ENCODE peak calls at places on chromosomes 11 and 22, in four cellular contexts. B is OCI-LY7, X is HCT116, C is fibroblast of lung. K is an unnamed sample.

GRCh38 chr11:70528794-70529580 is 130.7 kb downstream of the CTTN start:
- DNase-seq in B (no peak), X (no peak), C (no peak), K (no peak)

GRCh38 chr22:28051787-28052356 is 132.8 kb upstream of the PITPNB start:
- DNase-seq in B (peak; percentile 29), X (peak; percentile 29), C (peak; percentile 51), K (peak; percentile 54)

GRCh38 chr11:94740975-94741707 is 27.0 kb upstream of the AMOTL1 start:
- DNase-seq in B (no peak), X (peak; percentile 48), C (peak; percentile 63), K (no peak)

GRCh38 chr22:36753120-36753802 is 22.7 kb downstream of the IFT27 start:
- DNase-seq in B (no peak), X (no peak), C (no peak), K (peak; percentile 25)

GRCh38 chr11:107040447-107041444 is 22.5 kb upstream of the GUCY1A2 start:
- DNase-seq in B (peak; percentile 30), X (no peak), C (peak; percentile 97), K (no peak)

GRCh38 chr22:33557836-33558235 is 362.4 kb downstream of the LARGE1 start:
- DNase-seq in B (no peak), X (no peak), C (no peak), K (no peak)

GRCh38 chr11:34331736-34332135 is 26.1 kb downstream of the ABTB2 start:
- DNase-seq in B (no peak), X (no peak), C (no peak), K (peak; percentile 65)

GRCh38 chr11:70437111-70437784 is 38.9 kb downstream of the CTTN start:
- DNase-seq in B (peak; percentile 7), X (no peak), C (no peak), K (no peak)

GRCh38 chr11:14544611-14545010 is 24.4 kb upstream of the PSMA1 start:
- DNase-seq in B (no peak), X (no peak), C (no peak), K (peak; percentile 16)

GRCh38 chr22:19478466-19479357 is at the start of gene UFD1:
- DNase-seq in B (peak; percentile 86), X (no peak), C (peak; percentile 80), K (peak; percentile 74)

GRCh38 chr11:61645179-61645868 is 34.9 kb upstream of the DAGLA start:
- DNase-seq in B (no peak), X (no peak), C (peak; percentile 9), K (no peak)

GRCh38 chr11:57530215-57530595 is 349 bp downstream of the TIMM10 start:
- DNase-seq in B (peak; percentile 25), X (no peak), C (no peak), K (no peak)

GRCh38 chr22:36839356-36840073 is 21.3 kb upstream of the NCF4 start:
- DNase-seq in B (no peak), X (no peak), C (peak; percentile 14), K (peak; percentile 68)

GRCh38 chr11:115682901-115683300 is 178.7 kb upstream of the CADM1 start:
- DNase-seq in B (no peak), X (no peak), C (peak; percentile 58), K (no peak)

GRCh38 chr11:64890084-64890944 is 11.9 kb upstream of the EHD1 start:
- DNase-seq in B (no peak), X (no peak), C (no peak), K (no peak)

GRCh38 chr11:5505363-5506048 is 4.3 kb downstream of the UBQLN3 start:
- DNase-seq in B (no peak), X (peak; percentile 83), C (no peak), K (no peak)

GRCh38 chr11:5499671-5500070 is 10.1 kb downstream of the UBQLN3 start:
- DNase-seq in B (no peak), X (no peak), C (no peak), K (no peak)

GRCh38 chr11:5504403-5504891 is 5.3 kb downstream of the UBQLN3 start:
- DNase-seq in B (no peak), X (no peak), C (no peak), K (no peak)

GRCh38 chr11:5500391-5500790 is 9.4 kb downstream of the UBQLN3 start:
- DNase-seq in B (no peak), X (no peak), C (no peak), K (no peak)
- H3K79me2 ChIP-seq in B (no peaks in the 10 kb centered on the region), X (peaks cover 100% of the 10 kb centered on the region), C (no peaks in the 10 kb centered on the region), K (no peaks in the 10 kb centered on the region)

GRCh38 chr22:23232094-23232905 is 52.0 kb downstream of the BCR start:
- DNase-seq in B (no peak), X (no peak), C (no peak), K (no peak)
- H3K79me2 ChIP-seq in B (peaks cover 10% of the 10 kb centered on the region), X (peaks cover 99% of the 10 kb centered on the region), C (peaks cover 8% of the 10 kb centered on the region), K (peaks cover 23% of the 10 kb centered on the region)

DNA sequence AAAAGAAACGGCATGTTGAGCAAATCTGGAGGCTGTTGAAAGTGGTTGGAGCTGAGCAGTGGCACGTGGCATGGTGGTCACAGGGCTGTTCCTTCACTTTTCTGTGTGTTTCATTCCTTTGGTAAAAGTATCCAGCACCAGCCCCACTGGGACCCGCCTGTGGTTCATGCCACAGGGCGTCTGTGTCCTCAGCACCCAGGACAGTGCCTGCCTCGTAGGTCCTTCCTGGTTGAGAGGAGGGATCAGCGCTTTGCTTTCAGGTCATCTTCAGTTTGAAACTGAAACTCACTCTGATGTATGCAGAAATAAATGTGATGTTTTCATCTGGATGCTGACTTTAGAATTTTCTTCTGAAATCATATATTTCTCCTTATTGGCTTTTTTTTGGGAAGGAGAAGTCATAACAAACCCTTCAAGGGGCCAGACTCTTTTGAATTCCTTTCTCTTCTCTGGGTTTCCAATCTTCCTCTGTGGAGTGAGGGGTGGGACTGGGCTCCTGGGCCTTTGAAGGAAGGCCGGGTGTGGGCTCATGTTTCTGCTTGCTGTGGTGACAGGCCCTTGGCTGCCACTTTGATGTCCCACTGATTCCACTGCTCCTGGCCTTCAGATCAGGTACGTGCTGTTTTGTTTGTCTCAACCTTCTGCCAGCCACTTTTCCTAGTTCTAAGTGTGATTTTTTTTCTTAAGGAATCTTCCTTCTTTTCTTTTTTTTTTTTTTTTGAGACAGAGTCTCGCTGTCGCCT is 26.1 kb downstream of the TBC1D22A start:
- DNase-seq in B (no peak), X (no peak), C (no peak), K (no peak)
- H3K79me2 ChIP-seq in B (peaks cover 52% of the 10 kb centered on the region), X (peaks cover 39% of the 10 kb centered on the region), C (peaks cover 4% of the 10 kb centered on the region), K (peaks cover 1% of the 10 kb centered on the region)

GRCh38 chr11:128478305-128478704 is 109.1 kb downstream of the ETS1 start:
- DNase-seq in B (no peak), X (no peak), C (no peak), K (no peak)

GRCh38 chr11:128480066-128480465 is 107.3 kb downstream of the ETS1 start:
- DNase-seq in B (no peak), X (no peak), C (no peak), K (no peak)

GRCh38 chr11:128476031-128476430 is 111.3 kb downstream of the ETS1 start:
- DNase-seq in B (no peak), X (no peak), C (no peak), K (peak; percentile 16)

GRCh38 chr11:128476729-128477128 is 110.6 kb downstream of the ETS1 start:
- DNase-seq in B (no peak), X (no peak), C (peak; percentile 86), K (peak; percentile 90)

DNA sequence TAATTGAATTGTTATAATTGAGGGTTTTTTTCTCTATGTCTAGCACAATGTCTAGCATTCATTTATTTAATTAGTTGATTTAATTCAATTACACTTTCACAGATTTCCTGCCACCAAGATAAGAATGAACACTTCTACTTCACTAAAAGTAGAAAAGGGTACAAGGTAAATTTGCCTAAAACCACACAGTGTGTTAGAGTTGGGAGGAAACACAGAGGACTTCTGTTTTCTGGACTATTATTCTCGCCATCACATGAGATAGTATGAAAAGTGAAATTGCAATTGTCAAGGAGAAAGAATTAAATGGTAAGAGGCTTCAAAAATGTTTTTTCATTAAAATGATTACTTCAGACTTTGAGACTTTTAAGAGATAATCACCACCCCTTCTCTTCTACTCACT is 109.5 kb downstream of the ETS1 start:
- DNase-seq in B (peak; percentile 73), X (no peak), C (no peak), K (no peak)
- H3K79me2 ChIP-seq in B (peaks cover 97% of the 10 kb centered on the region), X (no peaks in the 10 kb centered on the region), C (peaks cover 68% of the 10 kb centered on the region), K (no peaks in the 10 kb centered on the region)

GRCh38 chr11:117026593-117027330 is 71.5 kb downstream of the SIK3 start:
- DNase-seq in B (no peak), X (peak; percentile 19), C (peak; percentile 92), K (peak; percentile 37)
- H3K79me2 ChIP-seq in B (peaks cover 34% of the 10 kb centered on the region), X (peaks cover 37% of the 10 kb centered on the region), C (peaks cover 7% of the 10 kb centered on the region), K (no peaks in the 10 kb centered on the region)

GRCh38 chr11:132022718-132023117 is 652.3 kb downstream of the NTM start:
- DNase-seq in B (no peak), X (no peak), C (peak; percentile 89), K (no peak)
- H3K79me2 ChIP-seq in B (no peaks in the 10 kb centered on the region), X (no peaks in the 10 kb centered on the region), C (peaks cover 1% of the 10 kb centered on the region), K (no peaks in the 10 kb centered on the region)

DNA sequence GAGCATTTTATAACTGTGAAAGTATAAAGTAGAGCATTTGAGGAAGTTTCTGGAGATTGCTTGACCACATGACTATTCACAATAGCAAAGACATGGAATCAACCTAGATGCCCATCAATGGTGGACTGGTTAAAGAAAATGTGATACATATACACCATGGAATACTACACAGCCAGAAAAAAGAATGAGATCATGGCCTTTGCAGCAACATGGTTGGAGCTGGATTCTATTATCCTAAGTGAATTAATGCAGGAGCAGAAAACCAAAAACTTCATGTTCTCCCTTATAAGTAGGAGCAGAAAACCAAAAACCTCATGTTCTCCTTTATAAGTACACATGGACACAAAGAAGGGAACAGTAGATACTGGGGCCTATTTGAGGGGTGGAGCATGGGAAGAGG is 30.3 kb downstream of the UVRAG start:
- DNase-seq in B (no peak), X (no peak), C (no peak), K (no peak)
- H3K79me2 ChIP-seq in B (peaks cover 95% of the 10 kb centered on the region), X (no peaks in the 10 kb centered on the region), C (no peaks in the 10 kb centered on the region), K (no peaks in the 10 kb centered on the region)

K was measured in trophoblast cell.